ENCODE peak calls at places on chromosomes 5 and 9, in four cellular contexts. W is IMR-90, N is endothelial cell, X is heart right ventricle. J is an unnamed sample.
A peak's percentile ranks its signal among the peaks of the same experiment; 100 is the strongest.

GRCh38 chr5:154829589-154830218 is 20.7 kb downstream of the FAXDC2 start:
- DNase-seq in W (peak; percentile 60), N (no peak), X (no peak), J (no peak)

GRCh38 chr5:124411089-124411488 is 335.4 kb downstream of the ZNF608 start:
- DNase-seq in N (no peak), X (no peak), W (peak; percentile 44), J (no peak)

GRCh38 chr5:97534166-97534565 is 351.1 kb upstream of the RIOK2 start:
- DNase-seq in N (peak; percentile 31), X (no peak), W (peak; percentile 94), J (no peak)

GRCh38 chr5:84301535-84301934 is 83.1 kb downstream of the EDIL3 start:
- DNase-seq in X (no peak), N (no peak), W (peak; percentile 56), J (no peak)

GRCh38 chr5:33594006-33594405 is 153.2 kb downstream of the TARS1 start:
- DNase-seq in W (no peak), X (no peak), N (no peak), J (no peak)

GRCh38 chr9:121133104-121133816 is 58.5 kb downstream of the CNTRL start:
- DNase-seq in W (no peak), X (peak; percentile 18), N (no peak), J (peak; percentile 37)

GRCh38 chr9:15187589-15187988 is 119.4 kb downstream of the TTC39B start:
- DNase-seq in N (no peak), W (no peak), X (no peak), J (no peak)

GRCh38 chr5:153480401-153480800 is 10.1 kb upstream of the GRIA1 start:
- DNase-seq in W (peak; percentile 52), N (no peak), X (no peak), J (no peak)

GRCh38 chr5:168438349-168438748 is 47.9 kb upstream of the RARS1 start:
- DNase-seq in N (no peak), W (no peak), X (no peak), J (no peak)

GRCh38 chr5:55222819-55223124 is 4.3 kb downstream of the MCIDAS start:
- DNase-seq in N (no peak), X (no peak), W (no peak), J (no peak)

GRCh38 chr9:31304576-31304975 is 1079.9 kb upstream of the ACO1 start:
- DNase-seq in N (no peak), W (peak; percentile 32), X (no peak), J (no peak)

GRCh38 chr9:89642789-89643188 is 38.0 kb downstream of the GADD45G start:
- DNase-seq in W (no peak), N (no peak), X (no peak), J (no peak)

GRCh38 chr9:33170464-33171156 is 3.5 kb upstream of the B4GALT1 start:
- DNase-seq in N (no peak), X (peak; percentile 64), W (no peak), J (no peak)

GRCh38 chr9:792331-793260 is 48.9 kb upstream of the DMRT1 start:
- DNase-seq in N (no peak), X (no peak), W (peak; percentile 39), J (no peak)

GRCh38 chr9:788777-789176 is 52.7 kb upstream of the DMRT1 start:
- DNase-seq in X (no peak), N (no peak), W (no peak), J (no peak)

DNA sequence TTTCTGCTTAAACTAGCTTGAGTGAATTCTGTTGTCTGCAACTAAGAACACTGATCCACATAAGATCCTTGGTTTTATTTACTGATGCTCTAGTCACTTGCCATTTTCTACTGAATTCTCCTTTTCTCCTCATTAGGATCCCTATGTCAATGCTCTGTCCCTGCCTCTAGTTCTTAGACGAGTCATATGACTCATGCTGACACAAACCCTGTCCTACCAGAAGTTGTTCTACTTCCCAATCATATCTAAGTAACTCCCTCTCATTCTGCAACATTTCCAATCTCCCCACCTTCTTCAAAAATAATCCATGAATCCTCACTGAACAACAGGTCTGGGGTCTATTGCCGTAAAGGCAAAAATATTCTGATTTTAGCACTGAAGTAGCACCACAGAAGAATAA is 47.1 kb upstream of the DMRT1 start:
- DNase-seq in W (peak; percentile 25), N (no peak), X (no peak), J (no peak)
- TF ChIP-seq CTCF in W (no peak), N (no peak), X (no peak), J (no peak)

GRCh38 chr5:108143581-108143980 is 238.3 kb downstream of the FBXL17 start:
- DNase-seq in N (no peak), W (peak; percentile 67), X (no peak), J (no peak)

GRCh38 chr5:108148715-108149139 is 233.2 kb downstream of the FBXL17 start:
- DNase-seq in N (peak; percentile 7), X (no peak), W (peak; percentile 35), J (no peak)

GRCh38 chr5:108149369-108149768 is 232.5 kb downstream of the FBXL17 start:
- DNase-seq in X (no peak), W (no peak), N (no peak), J (no peak)

GRCh38 chr5:108144332-108144731 is 237.6 kb downstream of the FBXL17 start:
- DNase-seq in X (no peak), N (no peak), W (no peak), J (no peak)

DNA sequence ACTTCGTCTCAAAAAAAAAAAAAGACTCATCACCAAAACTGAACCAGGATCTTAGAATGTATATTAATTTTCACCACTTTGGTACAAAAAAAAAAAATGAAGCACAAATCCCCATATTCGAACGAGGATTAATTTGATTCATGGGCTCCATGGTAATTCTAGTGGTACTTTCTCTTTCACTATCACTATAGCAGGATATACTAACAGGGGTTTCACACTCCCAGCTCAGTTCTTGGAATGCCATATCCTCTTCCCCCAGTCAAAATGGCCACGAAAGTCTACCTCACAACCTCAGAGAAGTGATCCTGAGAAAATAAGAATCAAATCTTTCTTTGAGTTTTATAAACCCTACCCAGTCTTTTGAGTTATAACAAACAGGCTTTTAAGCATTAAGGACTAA is 235.7 kb downstream of the FBXL17 start:
- DNase-seq in X (no peak), N (no peak), W (no peak), J (no peak)
- TF ChIP-seq CTCF in X (no peak), N (no peak), W (no peak), J (no peak)

DNA sequence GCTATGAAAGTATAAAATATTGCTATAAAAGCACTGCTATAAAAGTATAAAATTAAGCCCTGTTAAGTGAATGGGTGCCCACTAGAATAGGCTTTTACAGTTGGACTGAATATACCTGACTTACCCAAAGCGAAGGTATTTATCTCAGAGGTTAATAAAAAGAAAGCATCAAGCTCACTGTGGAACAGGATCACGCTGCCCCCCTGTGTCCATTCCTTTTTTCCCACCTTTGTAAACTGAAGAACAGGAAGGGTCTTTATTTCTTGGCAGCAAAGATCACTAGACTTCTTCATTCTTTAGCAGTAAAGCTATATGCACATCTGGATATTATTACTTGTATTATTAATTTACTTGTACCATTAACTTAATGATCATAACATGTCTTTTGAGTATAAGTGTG is 22.1 kb upstream of the PLPP6 start:
- DNase-seq in N (peak; percentile 52), X (no peak), W (no peak), J (no peak)
- TF ChIP-seq CTCF in N (peak; percentile 23), X (peak; percentile 66), W (peak; percentile 49), J (no peak)

GRCh38 chr5:141960018-141960417 is 2.0 kb upstream of the PCDH12 start:
- DNase-seq in W (no peak), N (peak; percentile 60), X (no peak), J (no peak)
- TF ChIP-seq CTCF in W (no peak), N (no peak), X (peak; percentile 36), J (no peak)

J was measured in natural killer cell.